ENCODE peak calls at places on chromosomes 4 and X, in ten cellular contexts. W is prostate gland, M is esophagus squamous epithelium, R is foreskin fibroblast, S is HFFc6, D is GM13977, H is activated B cell treated with CpG ODN at 0.5 μM for 24 hours, Y is endothelial cell of umbilical vein, Z is fibroblast of pulmonary artery, G is cardiac muscle cell. J is an unnamed sample.

GRCh38 chr4:98625399-98625798 is 33.0 kb downstream of the TSPAN5 start:
- DNase-seq in W (no peak), M (no peak), R (peak), S (no peak), D (no peak), H (no peak), Y (peak), Z (peak), G (no peak), J (no peak)

GRCh38 chr4:39367166-39367565 is 1.0 kb upstream of the RFC1 start:
- DNase-seq in W (no peak), M (no peak), R (no peak), S (no peak), D (no peak), H (no peak), Y (no peak), Z (no peak), G (no peak), J (no peak)

GRCh38 chrX:46279214-46279924 is 265.9 kb downstream of the ZNF674 start:
- DNase-seq in W (no peak), M (no peak), R (peak), S (no peak), D (no peak), H (no peak), Y (no peak), Z (no peak), G (peak), J (no peak)

GRCh38 chr4:100348472-100348871 is 158.2 kb upstream of the DDIT4L start:
- DNase-seq in W (no peak), M (no peak), R (peak), S (peak), D (no peak), H (no peak), Y (peak), Z (peak), G (peak), J (no peak)

GRCh38 chrX:136196691-136197155 is 49.4 kb downstream of the FHL1 start:
- DNase-seq in W (no peak), M (no peak), R (peak), S (peak), D (no peak), H (no peak), Y (no peak), Z (no peak), G (no peak), J (no peak)

GRCh38 chr4:134465417-134465816 is 263.8 kb upstream of the PABPC4L start:
- DNase-seq in W (no peak), M (no peak), R (no peak), S (no peak), D (no peak), H (no peak), Y (no peak), Z (no peak), G (no peak), J (no peak)

GRCh38 chrX:91435465-91435864 is 826 bp downstream of the PABPC5 start:
- DNase-seq in W (no peak), M (no peak), R (peak), S (no peak), D (no peak), H (no peak), Y (no peak), Z (no peak), G (no peak), J (no peak)

GRCh38 chrX:154040307-154040756 is 20.6 kb upstream of the IRAK1 start:
- DNase-seq in W (no peak), M (no peak), R (peak), S (peak), D (no peak), H (no peak), Y (peak), Z (peak), G (peak), J (no peak)

GRCh38 chrX:38220936-38221386 is 290 bp upstream of the SRPX start:
- DNase-seq in W (no peak), M (no peak), R (no peak), S (no peak), D (no peak), H (no peak), Y (peak), Z (peak), G (peak), J (no peak)

GRCh38 chrX:50853399-50853798 is 39.4 kb upstream of the SHROOM4 start:
- DNase-seq in W (peak), M (no peak), R (no peak), S (no peak), D (no peak), H (no peak), Y (no peak), Z (no peak), G (no peak), J (no peak)

GRCh38 chr4:16926214-16926613 is 27.8 kb upstream of the LDB2 start:
- DNase-seq in W (no peak), M (no peak), R (no peak), S (no peak), D (no peak), H (no peak), Y (no peak), Z (no peak), G (no peak), J (no peak)

GRCh38 chr4:69832326-69833030 is 27.5 kb downstream of the SULT1E1 start:
- DNase-seq in W (no peak), M (no peak), R (no peak), S (no peak), D (no peak), H (no peak), Y (no peak), Z (no peak), G (no peak), J (no peak)

GRCh38 chr4:98314791-98315565 is 53.8 kb downstream of the RAP1GDS1 start:
- DNase-seq in W (no peak), M (no peak), R (peak), S (peak), D (no peak), H (no peak), Y (no peak), Z (peak), G (no peak), J (no peak)

GRCh38 chr4:140180577-140180976 is 26.6 kb upstream of the MAML3 start:
- DNase-seq in W (no peak), M (no peak), R (no peak), S (no peak), D (no peak), H (no peak), Y (no peak), Z (no peak), G (no peak), J (no peak)

GRCh38 chr4:20358110-20358509 is 106.4 kb downstream of the SLIT2 start:
- DNase-seq in W (no peak), M (no peak), R (no peak), S (no peak), D (no peak), H (no peak), Y (no peak), Z (no peak), G (no peak), J (no peak)

GRCh38 chr4:68375667-68376559 is 26.0 kb upstream of the YTHDC1 start:
- DNase-seq in W (peak), M (no peak), R (peak), S (peak), D (peak), H (no peak), Y (peak), Z (peak), G (peak), J (peak)

GRCh38 chr4:25954293-25954904 is 40.4 kb downstream of the SMIM20 start:
- DNase-seq in W (no peak), M (no peak), R (no peak), S (no peak), D (no peak), H (no peak), Y (no peak), Z (no peak), G (no peak), J (no peak)

GRCh38 chr4:165360041-165360782 is 18.6 kb upstream of the CPE start:
- DNase-seq in W (no peak), M (no peak), R (peak), S (no peak), D (no peak), H (no peak), Y (no peak), Z (peak), G (peak), J (no peak)

GRCh38 chr4:151677193-151677592 is 83.6 kb downstream of the GATB start:
- DNase-seq in W (no peak), M (no peak), R (no peak), S (no peak), D (no peak), H (no peak), Y (no peak), Z (no peak), G (no peak), J (no peak)

GRCh38 chr4:38759077-38759789 is 23.6 kb downstream of the TLR10 start:
- DNase-seq in W (peak), M (no peak), R (peak), S (peak), D (peak), H (no peak), Y (peak), Z (peak), G (peak), J (peak)

GRCh38 chr4:186472948-186473347 is 82.4 kb downstream of the MTNR1A start:
- DNase-seq in W (no peak), M (no peak), R (peak), S (peak), D (no peak), H (no peak), Y (no peak), Z (peak), G (peak), J (no peak)

GRCh38 chr4:86556791-86557415 is 37.2 kb upstream of the PTPN13 start:
- DNase-seq in W (no peak), M (no peak), R (peak), S (no peak), D (no peak), H (no peak), Y (peak), Z (peak), G (no peak), J (no peak)

GRCh38 chr4:85107553-85107952 is 141.1 kb upstream of the WDFY3 start:
- DNase-seq in W (no peak), M (no peak), R (no peak), S (no peak), D (no peak), H (no peak), Y (no peak), Z (no peak), G (no peak), J (no peak)

GRCh38 chrX:31679861-31680260 is 608.0 kb upstream of the FTHL17 start:
- DNase-seq in W (no peak), M (no peak), R (no peak), S (no peak), D (no peak), H (no peak), Y (no peak), Z (no peak), G (no peak), J (no peak)

GRCh38 chr4:122702939-122703338 is 29.6 kb upstream of the BBS12 start:
- DNase-seq in W (peak), M (no peak), R (no peak), S (no peak), D (no peak), H (no peak), Y (no peak), Z (no peak), G (no peak), J (no peak)

GRCh38 chr4:183183906-183184535 is 85.0 kb downstream of the WWC2 start:
- DNase-seq in W (no peak), M (no peak), R (no peak), S (no peak), D (no peak), H (no peak), Y (no peak), Z (no peak), G (no peak), J (no peak)

GRCh38 chr4:31649878-31650277 is 929.7 kb downstream of the PCDH7 start:
- DNase-seq in W (no peak), M (no peak), R (no peak), S (no peak), D (no peak), H (no peak), Y (no peak), Z (no peak), G (no peak), J (no peak)

GRCh38 chrX:111652719-111653118 is 28.3 kb upstream of the ALG13 start:
- DNase-seq in W (no peak), M (no peak), R (no peak), S (no peak), D (no peak), H (no peak), Y (no peak), Z (peak), G (no peak), J (no peak)

GRCh38 chr4:155514628-155515027 is 137.9 kb upstream of the MAP9 start:
- DNase-seq in W (no peak), M (no peak), R (no peak), S (no peak), D (no peak), H (no peak), Y (no peak), Z (no peak), G (no peak), J (no peak)

GRCh38 chr4:48602763-48603162 is 112.7 kb downstream of the ZAR1 start:
- DNase-seq in W (no peak), M (no peak), R (peak), S (no peak), D (no peak), H (no peak), Y (no peak), Z (peak), G (no peak), J (no peak)

GRCh38 chr4:123587983-123588494 is 191.4 kb downstream of the SPRY1 start:
- DNase-seq in W (peak), M (no peak), R (peak), S (peak), D (no peak), H (no peak), Y (peak), Z (peak), G (peak), J (no peak)

GRCh38 chr4:145681956-145682355 is 2.0 kb downstream of the C4orf51 start:
- DNase-seq in W (no peak), M (no peak), R (peak), S (peak), D (no peak), H (no peak), Y (no peak), Z (no peak), G (no peak), J (no peak)

GRCh38 chr4:145681518-145681917 is 1.6 kb downstream of the C4orf51 start:
- DNase-seq in W (no peak), M (no peak), R (no peak), S (no peak), D (no peak), H (no peak), Y (no peak), Z (no peak), G (no peak), J (no peak)

GRCh38 chr4:145679520-145679919 is 426 bp upstream of the C4orf51 start:
- DNase-seq in W (peak), M (no peak), R (peak), S (peak), D (no peak), H (no peak), Y (peak), Z (peak), G (peak), J (no peak)

GRCh38 chr4:145680902-145681301 is 956 bp downstream of the C4orf51 start:
- DNase-seq in W (no peak), M (no peak), R (no peak), S (no peak), D (no peak), H (no peak), Y (no peak), Z (no peak), G (no peak), J (no peak)

GRCh38 chr4:145679991-145680455 is at the start of gene C4orf51:
- DNase-seq in W (peak), M (no peak), R (peak), S (peak), D (no peak), H (no peak), Y (peak), Z (peak), G (peak), J (no peak)
- TF ChIP-seq CTCF in W (no peak), M (no peak), R (no peak), S (no peak), D (no peak), H (no peak), Y (no peak), Z (no peak), G (no peak), J (no peak)

GRCh38 chr4:160928482-160928881 is 1235.3 kb downstream of the FSTL5 start:
- DNase-seq in W (no peak), M (no peak), R (no peak), S (no peak), D (no peak), H (no peak), Y (no peak), Z (no peak), G (no peak), J (no peak)
- TF ChIP-seq CTCF in W (no peak), M (no peak), R (no peak), S (no peak), D (no peak), H (no peak), Y (no peak), Z (no peak), G (no peak), J (no peak)

GRCh38 chr4:127622923-127623754 is 9.6 kb upstream of the INTU start:
- DNase-seq in W (peak), M (no peak), R (peak), S (no peak), D (no peak), H (no peak), Y (peak), Z (no peak), G (peak), J (no peak)
- TF ChIP-seq CTCF in W (peak), M (peak), R (peak), S (peak), D (no peak), H (no peak), Y (peak), Z (peak), G (peak), J (no peak)

DNA sequence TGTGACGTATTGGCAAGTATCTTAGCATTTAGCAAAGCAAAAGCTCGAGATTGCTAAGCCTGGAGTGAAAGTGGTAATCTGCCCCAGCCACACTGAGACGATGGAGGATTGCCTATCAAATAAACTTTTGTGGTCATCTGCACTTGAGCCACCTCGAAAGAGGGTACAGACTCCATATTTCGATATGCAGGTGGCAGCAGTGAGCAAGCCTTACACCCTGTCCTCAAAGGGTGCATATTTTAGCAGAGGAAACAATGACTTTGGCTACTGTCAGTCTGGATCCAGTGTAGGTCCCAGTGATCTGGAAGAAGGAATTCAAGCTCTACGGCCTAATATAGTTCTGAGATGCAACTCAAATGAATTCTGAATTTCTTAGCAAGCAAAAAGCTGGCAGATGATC is 153.9 kb downstream of the ATG4A start:
- DNase-seq in W (no peak), M (no peak), R (no peak), S (no peak), D (no peak), H (no peak), Y (no peak), Z (no peak), G (no peak), J (no peak)
- TF ChIP-seq CTCF in W (no peak), M (no peak), R (no peak), S (peak), D (peak), H (no peak), Y (no peak), Z (no peak), G (no peak), J (no peak)

GRCh38 chr4:102610007-102610406 is 108.8 kb downstream of the NFKB1 start:
- DNase-seq in W (no peak), M (no peak), R (peak), S (no peak), D (peak), H (no peak), Y (peak), Z (peak), G (peak), J (no peak)
- TF ChIP-seq CTCF in W (no peak), M (peak), R (peak), S (peak), D (peak), H (no peak), Y (peak), Z (peak), G (peak), J (peak)

DNA sequence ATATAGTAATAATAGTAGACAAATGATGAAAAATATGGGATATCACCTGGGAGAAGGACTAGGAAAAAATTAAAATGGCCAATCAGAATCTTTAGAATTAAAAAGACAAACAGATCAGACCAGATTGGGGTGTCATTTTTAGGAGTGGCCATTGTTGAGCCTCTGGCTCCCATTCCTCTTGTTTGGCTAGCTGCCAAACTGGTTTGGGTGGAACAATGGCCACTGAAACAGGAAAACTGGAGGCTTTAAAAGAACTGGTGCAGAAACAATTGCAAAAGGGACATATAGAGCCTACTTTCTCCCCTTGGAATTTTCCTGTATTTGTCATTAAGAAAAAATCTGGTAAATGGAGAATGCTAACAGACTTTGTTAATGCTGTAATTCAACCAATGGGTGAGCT is 294.8 kb upstream of the DKK2 start:
- DNase-seq in W (no peak), M (no peak), R (no peak), S (no peak), D (no peak), H (no peak), Y (no peak), Z (no peak), G (no peak), J (no peak)
- TF ChIP-seq CTCF in W (no peak), M (no peak), R (no peak), S (no peak), D (no peak), H (no peak), Y (no peak), Z (no peak), G (no peak), J (no peak)

DNA sequence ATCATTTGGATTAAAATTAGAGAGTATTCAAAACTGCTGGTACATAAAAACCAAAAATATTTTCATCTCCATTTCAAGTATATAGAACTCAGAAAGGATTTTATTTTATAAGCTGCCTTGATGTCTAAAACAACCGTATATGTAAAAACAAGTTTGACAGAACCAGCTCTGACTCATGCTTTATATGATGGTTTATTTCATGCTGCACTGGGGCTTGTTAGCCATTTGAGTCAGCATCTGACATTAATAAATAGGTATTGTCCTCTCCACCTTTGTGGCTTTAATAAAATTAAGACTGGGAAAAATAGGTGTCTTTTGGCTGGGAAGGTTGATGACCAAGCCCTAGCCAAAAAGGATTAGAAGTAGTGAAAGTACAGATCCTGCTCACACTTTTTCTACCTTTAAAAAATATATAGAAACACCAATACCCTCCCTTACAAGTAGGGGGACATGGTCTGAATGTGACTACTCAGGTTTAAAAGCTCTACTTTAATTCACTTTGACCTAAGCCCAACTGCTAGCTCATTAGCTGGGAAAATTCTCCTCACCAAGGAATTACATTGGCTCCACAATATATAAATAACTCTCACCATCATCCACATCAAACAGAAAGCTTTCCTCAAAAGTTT is 228.1 kb downstream of the ADAMTS3 start:
- DNase-seq in W (no peak), M (no peak), R (peak), S (no peak), D (no peak), H (no peak), Y (no peak), Z (no peak), G (no peak), J (no peak)
- TF ChIP-seq CTCF in W (no peak), M (no peak), R (no peak), S (peak), D (no peak), H (no peak), Y (no peak), Z (no peak), G (no peak), J (no peak)

GRCh38 chrX:119381349-119381944 is 17.7 kb upstream of the SLC25A43 start:
- DNase-seq in W (no peak), M (no peak), R (no peak), S (no peak), D (no peak), H (no peak), Y (no peak), Z (no peak), G (no peak), J (no peak)
- TF ChIP-seq CTCF in W (no peak), M (no peak), R (no peak), S (no peak), D (no peak), H (no peak), Y (no peak), Z (no peak), G (no peak), J (no peak)

J was measured in GM10248.